ENCODE peak calls at places on chromosome 21, in seven cellular contexts. M is astrocyte of the spinal cord; I is activated T-helper 1 cell treated with anti-CD3 and anti-CD28 coated beads, Interleukin-12 subunit alpha, Interleukin-12 subunit beta, Interleukin-2, Interleukin-4 antibody, amounts not matched to agents 30 ng/mL and 10 ng/mL and 1 ng/mL, durations not matched to agents 14 hours and 24 hours and 36 hours; T is esophagus squamous epithelium; H is RPMI8226; C is activated CD8-positive, alpha-beta memory T cell treated with anti-CD3 and anti-CD28 coated beads for 4 hours; R is NCI-H2081. N is an unnamed sample.

GRCh38 chr21:39633043-39633442 is 20.3 kb downstream of the B3GALT5 start:
- DNase-seq in M (peak), I (no peak), T (no peak), H (no peak), C (no peak), R (no peak), N (no peak)

GRCh38 chr21:42465008-42465878 is 30.8 kb downstream of the RSPH1 start:
- DNase-seq in M (peak), I (no peak), T (no peak), H (peak), C (no peak), R (no peak), N (no peak)

GRCh38 chr21:27885296-27885711 is 918.4 kb upstream of the ADAMTS5 start:
- DNase-seq in M (no peak), I (no peak), T (no peak), H (no peak), C (no peak), R (no peak), N (no peak)

GRCh38 chr21:16775056-16775455 is 737.8 kb upstream of the CXADR start:
- DNase-seq in M (no peak), I (no peak), T (no peak), H (no peak), C (no peak), R (peak), N (no peak)

GRCh38 chr21:45147473-45148315 is 73.3 kb downstream of the ADARB1 start:
- DNase-seq in M (no peak), I (no peak), T (no peak), H (no peak), C (no peak), R (no peak), N (no peak)

GRCh38 chr21:29829514-29830255 is 110.1 kb downstream of the GRIK1 start:
- DNase-seq in M (peak), I (no peak), T (no peak), H (no peak), C (no peak), R (no peak), N (no peak)

GRCh38 chr21:14773777-14774345 is 227.7 kb upstream of the SAMSN1 start:
- DNase-seq in M (peak), I (peak), T (no peak), H (peak), C (peak), R (no peak), N (peak)

GRCh38 chr21:42975886-42976608 is 1.7 kb downstream of the PKNOX1 start:
- DNase-seq in M (no peak), I (no peak), T (no peak), H (no peak), C (no peak), R (no peak), N (no peak)

GRCh38 chr21:45872471-45872870 is 109.1 kb upstream of the COL6A1 start:
- DNase-seq in M (no peak), I (no peak), T (no peak), H (no peak), C (no peak), R (no peak), N (no peak)

GRCh38 chr21:36425286-36425685 is 40.1 kb downstream of the CHAF1B start:
- DNase-seq in M (peak), I (no peak), T (no peak), H (peak), C (no peak), R (no peak), N (no peak)

GRCh38 chr21:41977034-41977950 is 23.5 kb upstream of the C2CD2 start:
- DNase-seq in M (no peak), I (no peak), T (no peak), H (no peak), C (no peak), R (no peak), N (no peak)

GRCh38 chr21:15010645-15011044 is 54.2 kb downstream of the NRIP1 start:
- DNase-seq in M (peak), I (no peak), T (no peak), H (no peak), C (no peak), R (no peak), N (no peak)

GRCh38 chr21:43884012-43884860 is 19.2 kb downstream of the AGPAT3 start:
- DNase-seq in M (peak), I (no peak), T (no peak), H (peak), C (no peak), R (no peak), N (peak)

GRCh38 chr21:44383216-44383615 is 29.8 kb downstream of the TRPM2 start:
- DNase-seq in M (no peak), I (no peak), T (no peak), H (no peak), C (no peak), R (no peak), N (no peak)

GRCh38 chr21:42621828-42622199 is 31.6 kb upstream of the PDE9A start:
- DNase-seq in M (no peak), I (no peak), T (no peak), H (no peak), C (no peak), R (no peak), N (no peak)

GRCh38 chr21:41451753-41452676 is 26.0 kb downstream of the MX1 start:
- DNase-seq in M (no peak), I (no peak), T (no peak), H (no peak), C (no peak), R (no peak), N (no peak)

GRCh38 chr21:33587792-33588484 is 546 bp downstream of the DONSON start:
- DNase-seq in M (peak), I (no peak), T (no peak), H (peak), C (no peak), R (peak), N (peak)

GRCh38 chr21:37828515-37828914 is 87.7 kb downstream of the KCNJ6 start:
- DNase-seq in M (no peak), I (no peak), T (no peak), H (no peak), C (no peak), R (no peak), N (no peak)

GRCh38 chr21:30996728-30997127 is 41.5 kb downstream of the KRTAP19-8 start:
- DNase-seq in M (no peak), I (no peak), T (no peak), H (no peak), C (no peak), R (no peak), N (no peak)

GRCh38 chr21:41369105-41369914 is 7.5 kb downstream of the MX2 start:
- DNase-seq in M (no peak), I (no peak), T (no peak), H (no peak), C (no peak), R (no peak), N (peak)

GRCh38 chr21:41877901-41878830 is 978 bp downstream of the PRDM15 start:
- DNase-seq in M (peak), I (no peak), T (no peak), H (peak), C (no peak), R (peak), N (peak)

GRCh38 chr21:26739189-26739588 is 106.0 kb downstream of the ADAMTS1 start:
- DNase-seq in M (peak), I (no peak), T (no peak), H (no peak), C (no peak), R (no peak), N (no peak)

GRCh38 chr21:27425172-27425571 is 458.3 kb upstream of the ADAMTS5 start:
- DNase-seq in M (no peak), I (no peak), T (no peak), H (no peak), C (no peak), R (no peak), N (no peak)

GRCh38 chr21:31075844-31076243 is 37.6 kb upstream of the KRTAP19-8 start:
- DNase-seq in M (no peak), I (no peak), T (no peak), H (no peak), C (no peak), R (no peak), N (no peak)

GRCh38 chr21:42567861-42568260 is 54.2 kb downstream of the SLC37A1 start:
- DNase-seq in M (no peak), I (no peak), T (no peak), H (no peak), C (no peak), R (no peak), N (no peak)

GRCh38 chr21:42460391-42461184 is 35.4 kb downstream of the RSPH1 start:
- DNase-seq in M (no peak), I (no peak), T (no peak), H (peak), C (no peak), R (peak), N (no peak)

GRCh38 chr21:35476616-35477395 is 427.7 kb upstream of the RUNX1 start:
- DNase-seq in M (peak), I (no peak), T (no peak), H (no peak), C (no peak), R (no peak), N (no peak)

GRCh38 chr21:29196021-29196663 is 65.7 kb downstream of the MAP3K7CL start:
- DNase-seq in M (peak), I (peak), T (no peak), H (peak), C (peak), R (no peak), N (peak)

GRCh38 chr21:33268736-33269441 is 2.7 kb downstream of the IL10RB start:
- DNase-seq in M (no peak), I (no peak), T (no peak), H (peak), C (no peak), R (peak), N (peak)

GRCh38 chr21:40043423-40043822 is 176.2 kb downstream of the PCP4 start:
- DNase-seq in M (no peak), I (no peak), T (no peak), H (no peak), C (no peak), R (no peak), N (no peak)

GRCh38 chr21:39051561-39051949 is 131.7 kb downstream of the PSMG1 start:
- DNase-seq in M (no peak), I (no peak), T (no peak), H (no peak), C (no peak), R (no peak), N (no peak)

GRCh38 chr21:17732306-17732705 is 86.8 kb downstream of the C21orf91 start:
- DNase-seq in M (peak), I (no peak), T (no peak), H (no peak), C (no peak), R (peak), N (no peak)

GRCh38 chr21:34693192-34693810 is 24.5 kb downstream of the CLIC6 start:
- DNase-seq in M (peak), I (peak), T (no peak), H (peak), C (peak), R (peak), N (peak)